ENCODE peak calls at places on chromosome 12, in seven cellular contexts. B is lower leg skin, Z is Calu3, M is HT1080, A is fibroblast of mammary gland, O is pancreas, S is psoas muscle. X is an unnamed sample.

GRCh38 chr12:11723993-11724392 is 74.5 kb downstream of the ETV6 start:
- DNase-seq in M (no peak), B (no peak), Z (no peak), S (peak; percentile 58), O (no peak), A (no peak), X (no peak)

GRCh38 chr12:125533434-125534029 is 468.3 kb downstream of the AACS start:
- DNase-seq in A (no peak), S (no peak), B (no peak), M (peak; percentile 33), O (no peak), Z (peak; percentile 86), X (no peak)

GRCh38 chr12:118219772-118220171 is 83.8 kb downstream of the PEBP1 start:
- DNase-seq in A (no peak), O (no peak), M (no peak), S (no peak), B (no peak), Z (no peak), X (no peak)

GRCh38 chr12:109165599-109165998 is 49.2 kb downstream of the ACACB start:
- DNase-seq in O (no peak), M (peak; percentile 29), A (peak; percentile 42), Z (no peak), B (no peak), S (no peak), X (no peak)

GRCh38 chr12:16325426-16325825 is 22.0 kb upstream of the MGST1 start:
- DNase-seq in M (no peak), S (no peak), B (no peak), A (no peak), O (no peak), Z (peak; percentile 53), X (peak; percentile 49)

GRCh38 chr12:109766251-109766778 is 52.7 kb downstream of the FAM222A start:
- DNase-seq in B (peak; percentile 70), O (no peak), Z (no peak), S (peak; percentile 28), M (no peak), A (no peak), X (no peak)

GRCh38 chr12:12466157-12466556 is 96.5 kb downstream of the DUSP16 start:
- DNase-seq in A (no peak), B (no peak), S (no peak), O (no peak), M (no peak), Z (no peak), X (no peak)

GRCh38 chr12:130826151-130826801 is 12.8 kb downstream of the STX2 start:
- DNase-seq in M (peak; percentile 51), B (peak; percentile 84), S (peak; percentile 64), O (no peak), Z (peak; percentile 75), A (peak; percentile 57), X (peak; percentile 37)

GRCh38 chr12:101829639-101830390 is 944 bp downstream of the GNPTAB start:
- DNase-seq in M (no peak), Z (peak; percentile 4), O (peak; percentile 38), A (no peak), B (peak; percentile 23), S (no peak), X (no peak)

GRCh38 chr12:96466939-96467751 is 22.2 kb upstream of the CFAP54 start:
- DNase-seq in A (peak; percentile 45), Z (peak; percentile 22), O (no peak), S (no peak), M (peak; percentile 57), B (no peak), X (no peak)

GRCh38 chr12:7905071-7905470 is 30.9 kb downstream of the SLC2A3 start:
- DNase-seq in A (peak; percentile 31), O (no peak), B (no peak), S (no peak), M (no peak), Z (no peak), X (no peak)

GRCh38 chr12:65534105-65534841 is 255.8 kb downstream of the MSRB3 start:
- DNase-seq in O (no peak), B (no peak), M (no peak), S (no peak), A (no peak), Z (no peak), X (no peak)

GRCh38 chr12:112102127-112102526 is 6.5 kb downstream of the NAA25 start:
- DNase-seq in Z (no peak), B (peak; percentile 36), A (no peak), O (no peak), M (no peak), S (no peak), X (no peak)

GRCh38 chr12:99766408-99766807 is 118.9 kb downstream of the GARIN6 start:
- DNase-seq in A (no peak), M (no peak), Z (no peak), O (no peak), B (no peak), S (no peak), X (no peak)

GRCh38 chr12:113852273-113852672 is 113.9 kb downstream of the RBM19 start:
- DNase-seq in O (no peak), Z (no peak), B (no peak), M (no peak), A (no peak), S (no peak), X (no peak)

GRCh38 chr12:47218191-47218654 is 138.5 kb upstream of the AMIGO2 start:
- DNase-seq in A (no peak), O (no peak), M (no peak), B (no peak), S (no peak), Z (no peak), X (no peak)

GRCh38 chr12:48932878-48933277 is 7.6 kb upstream of the FKBP11 start:
- DNase-seq in M (no peak), O (no peak), A (no peak), Z (no peak), B (no peak), S (no peak), X (no peak)

GRCh38 chr12:122943196-122943595 is 23.1 kb downstream of the ABCB9 start:
- DNase-seq in O (no peak), B (no peak), S (no peak), Z (no peak), M (peak; percentile 52), A (peak; percentile 38), X (no peak)